ENCODE peak calls at places on chromosomes 1 and 21, in nine cellular contexts. S is adrenal gland, K is suprapubic skin, R is right lobe of liver, F is A549, V is H1, N is heart left ventricle, I is breast epithelium, L is NB4. B is an unnamed sample.

GRCh38 chr1:44264143-44264542 is 50.9 kb downstream of the DMAP1 start:
- DNase-seq in S (no peak), K (no peak), R (no peak), F (no peak), V (no peak), N (no peak), I (no peak), L (no peak), B (no peak)

GRCh38 chr1:1348420-1349255 is 580 bp downstream of the DVL1 start:
- DNase-seq in S (no peak), K (no peak), R (no peak), F (no peak), V (no peak), N (no peak), I (no peak), L (peak), B (peak)

GRCh38 chr1:4931486-4931885 is 277.1 kb downstream of the AJAP1 start:
- DNase-seq in S (peak), K (no peak), R (no peak), F (no peak), V (no peak), N (no peak), I (no peak), L (no peak), B (no peak)

GRCh38 chr1:168509204-168509603 is 34.6 kb downstream of the XCL2 start:
- DNase-seq in S (no peak), K (no peak), R (no peak), F (no peak), V (no peak), N (no peak), I (no peak), L (no peak), B (no peak)

GRCh38 chr1:199123615-199124014 is 484.8 kb downstream of the PTPRC start:
- DNase-seq in S (no peak), K (no peak), R (no peak), F (no peak), V (no peak), N (no peak), I (no peak), L (peak), B (no peak)

GRCh38 chr1:50110656-50111055 is 1.9 kb downstream of the ELAVL4 start:
- DNase-seq in S (no peak), K (no peak), R (no peak), F (no peak), V (no peak), N (no peak), I (no peak), L (no peak), B (no peak)

GRCh38 chr1:172727956-172728603 is 69.2 kb downstream of the FASLG start:
- DNase-seq in S (no peak), K (no peak), R (no peak), F (no peak), V (no peak), N (no peak), I (no peak), L (peak), B (peak)

GRCh38 chr1:169568497-169568896 is 17.8 kb downstream of the F5 start:
- DNase-seq in S (no peak), K (no peak), R (no peak), F (no peak), V (no peak), N (no peak), I (no peak), L (no peak), B (no peak)

GRCh38 chr1:43547538-43548072 is 16.9 kb downstream of the PTPRF start:
- DNase-seq in S (no peak), K (no peak), R (no peak), F (no peak), V (no peak), N (no peak), I (no peak), L (no peak), B (no peak)

GRCh38 chr1:5223266-5223665 is 568.9 kb downstream of the AJAP1 start:
- DNase-seq in S (no peak), K (no peak), R (no peak), F (no peak), V (no peak), N (no peak), I (no peak), L (no peak), B (no peak)

GRCh38 chr1:9655127-9655723 is 3.7 kb downstream of the PIK3CD start:
- DNase-seq in S (no peak), K (no peak), R (no peak), F (no peak), V (no peak), N (no peak), I (no peak), L (peak), B (no peak)

GRCh38 chr1:60171793-60172192 is 98.2 kb upstream of the C1orf87 start:
- DNase-seq in S (no peak), K (no peak), R (no peak), F (no peak), V (no peak), N (no peak), I (no peak), L (no peak), B (no peak)

GRCh38 chr1:168767885-168768584 is 39.0 kb upstream of the DPT start:
- DNase-seq in S (peak), K (no peak), R (no peak), F (no peak), V (no peak), N (peak), I (no peak), L (no peak), B (no peak)

GRCh38 chr1:194629011-194629410 is 1442.6 kb upstream of the B3GALT2 start:
- DNase-seq in S (no peak), K (no peak), R (no peak), F (no peak), V (no peak), N (no peak), I (no peak), L (no peak), B (no peak)

GRCh38 chr21:38241029-38241740 is 15.6 kb upstream of the KCNJ15 start:
- DNase-seq in S (no peak), K (no peak), R (no peak), F (no peak), V (no peak), N (peak), I (no peak), L (no peak), B (no peak)

GRCh38 chr21:44785620-44786344 is 15.8 kb downstream of the UBE2G2 start:
- DNase-seq in S (no peak), K (no peak), R (no peak), F (no peak), V (no peak), N (no peak), I (no peak), L (no peak), B (no peak)

GRCh38 chr1:186220101-186220500 is 155.0 kb downstream of the TPR start:
- DNase-seq in S (no peak), K (no peak), R (no peak), F (no peak), V (no peak), N (no peak), I (no peak), L (no peak), B (no peak)

GRCh38 chr1:21259316-21260076 is 30.8 kb downstream of the ECE1 start:
- DNase-seq in S (no peak), K (no peak), R (no peak), F (no peak), V (no peak), N (no peak), I (no peak), L (no peak), B (no peak)

GRCh38 chr21:37984416-37984815 is 68.2 kb upstream of the KCNJ6 start:
- DNase-seq in S (no peak), K (no peak), R (no peak), F (no peak), V (no peak), N (no peak), I (no peak), L (no peak), B (no peak)

GRCh38 chr1:63634471-63634870 is 41.3 kb downstream of the PGM1 start:
- DNase-seq in S (no peak), K (no peak), R (no peak), F (no peak), V (no peak), N (no peak), I (no peak), L (no peak), B (no peak)

GRCh38 chr1:226982451-226983177 is 42.5 kb downstream of the COQ8A start:
- DNase-seq in S (no peak), K (peak), R (no peak), F (no peak), V (no peak), N (no peak), I (no peak), L (no peak), B (no peak)

DNA sequence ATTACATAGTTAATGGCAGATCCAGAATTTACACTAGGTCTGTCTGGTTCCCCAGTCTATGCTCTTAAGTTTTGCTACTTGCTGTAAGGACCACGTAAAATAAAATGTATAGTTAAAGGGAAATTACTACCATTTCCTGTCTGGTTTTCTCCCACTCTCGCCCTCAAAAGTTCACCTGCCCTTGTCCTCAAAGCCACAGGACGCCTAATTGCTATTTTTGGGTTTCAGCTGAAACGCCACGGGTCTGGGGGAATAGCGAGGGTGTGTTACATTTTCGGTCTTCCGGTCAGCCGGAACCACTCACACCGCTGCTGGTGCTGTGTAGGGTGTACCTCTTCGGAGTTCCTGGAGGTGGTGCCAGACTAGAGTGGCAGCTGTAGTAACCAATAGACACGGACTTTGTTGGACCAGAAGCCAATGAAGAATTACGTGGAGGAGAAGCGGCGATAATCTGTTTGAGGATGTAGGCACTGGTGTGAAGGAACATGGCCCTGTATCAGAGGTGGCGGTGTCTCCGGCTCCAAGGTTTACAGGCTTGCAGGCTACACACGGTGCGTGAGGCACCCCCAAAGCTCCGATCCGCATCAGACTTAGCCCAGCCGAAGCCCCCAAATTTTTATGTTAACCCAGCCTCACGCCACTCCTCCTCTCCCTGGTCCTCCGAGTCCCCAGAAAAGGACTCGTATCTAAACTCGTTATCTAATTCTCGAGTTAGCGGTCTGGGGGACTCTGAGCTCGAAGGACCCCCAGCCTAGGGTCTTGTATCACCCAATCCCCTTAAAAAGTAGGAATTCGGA is at the start of gene TARS2:
- DNase-seq in S (peak), K (peak), R (peak), F (peak), V (peak), N (peak), I (peak), L (peak), B (peak)
- TF ChIP-seq POLR2A in S (peak), K (peak), R (peak), F (peak), V (peak), N (peak), I (peak), L (peak), B (peak)

GRCh38 chr1:35769759-35770446 is at the start of gene CLSPN:
- DNase-seq in S (peak), K (peak), R (peak), F (peak), V (peak), N (peak), I (peak), L (peak), B (peak)
- TF ChIP-seq POLR2A in S (peak), K (no peak), R (peak), F (peak), V (peak), N (peak), I (no peak), L (peak), B (peak)

DNA sequence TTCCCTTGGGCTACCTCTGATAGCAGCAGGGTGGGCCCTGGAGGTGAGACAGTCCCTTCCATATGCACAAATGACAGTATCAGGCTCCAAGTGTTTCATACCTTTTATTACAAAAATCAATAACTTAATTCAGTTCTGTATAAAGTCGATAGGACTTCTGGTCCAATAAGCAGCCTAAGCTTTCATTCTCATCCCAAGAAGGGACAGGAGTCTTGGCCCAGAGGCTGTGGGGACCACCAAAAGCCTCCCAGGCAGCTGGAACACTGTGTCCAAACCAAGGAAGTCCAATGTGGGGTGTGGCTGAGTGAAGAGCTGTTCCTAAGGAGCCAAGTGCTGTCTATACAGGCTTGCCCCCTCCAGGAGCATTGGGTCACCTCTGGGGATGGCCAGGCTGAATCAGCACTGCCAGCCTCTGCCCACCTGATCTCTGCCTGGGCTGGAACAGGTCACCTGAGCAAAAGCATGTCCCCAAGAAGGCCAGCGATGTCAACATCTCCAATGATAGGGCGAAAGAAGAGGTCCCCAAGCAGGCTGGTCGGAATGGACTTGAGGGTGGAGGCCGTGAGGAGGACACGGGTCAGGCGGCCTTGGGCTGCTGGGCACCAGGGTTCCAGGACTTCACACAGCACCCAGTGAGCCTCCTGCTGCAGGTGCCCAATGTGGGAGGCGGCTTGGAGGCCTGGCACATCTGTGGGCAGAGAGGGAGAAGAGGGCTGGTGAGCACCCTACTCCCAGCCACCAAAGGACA is 2.2 kb downstream of the NR0B2 start:
- DNase-seq in S (peak), K (no peak), R (peak), F (no peak), V (no peak), N (no peak), I (no peak), L (no peak), B (no peak)
- TF ChIP-seq POLR2A in S (no peak), K (no peak), R (peak), F (no peak), V (no peak), N (no peak), I (no peak), L (no peak), B (no peak)

DNA sequence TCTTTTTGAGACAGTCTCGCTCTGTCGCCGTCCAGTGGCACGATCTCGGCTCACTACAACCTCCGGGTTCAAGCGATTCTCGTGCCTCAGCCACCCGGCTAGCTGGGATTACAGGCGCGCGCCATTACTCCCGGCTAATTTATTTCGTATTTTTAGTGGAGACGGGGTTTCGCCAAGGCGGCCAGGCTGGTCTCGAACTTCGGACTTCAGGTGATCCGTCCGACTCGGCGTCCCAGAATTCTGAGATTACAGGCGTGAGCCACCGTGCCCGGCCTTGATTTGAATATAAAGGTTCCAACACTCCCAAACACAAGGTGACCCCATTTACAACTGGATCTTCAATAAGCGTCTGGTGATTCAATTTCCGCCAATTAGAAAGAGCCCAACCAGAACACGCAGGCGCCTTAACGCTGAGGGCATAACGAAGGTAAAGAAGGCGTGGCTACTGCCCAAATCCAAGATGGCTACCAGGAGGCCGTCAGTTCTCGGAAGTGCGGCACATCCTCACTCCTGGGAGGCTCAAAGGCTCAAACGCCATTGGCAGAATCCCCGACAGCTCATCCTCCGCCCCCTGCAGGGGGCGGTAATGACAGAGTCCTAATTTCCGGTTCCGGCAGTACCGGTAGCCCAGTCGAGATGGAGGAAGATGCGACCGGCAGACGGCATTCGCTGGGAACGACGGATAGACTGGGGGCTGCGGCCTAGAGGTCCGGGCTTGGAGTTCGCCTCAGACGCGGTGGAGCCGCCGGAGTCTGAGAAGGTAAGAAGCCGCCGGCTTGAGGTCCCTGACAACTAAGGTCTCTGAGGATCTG is at the start of gene SLC25A44:
- DNase-seq in S (peak), K (peak), R (peak), F (peak), V (peak), N (peak), I (peak), L (peak), B (peak)
- TF ChIP-seq POLR2A in S (peak), K (no peak), R (peak), F (peak), V (peak), N (peak), I (peak), L (peak), B (peak)

GRCh38 chr21:34874689-34875513 is 174.2 kb downstream of the RUNX1 start:
- DNase-seq in S (no peak), K (no peak), R (no peak), F (no peak), V (no peak), N (no peak), I (no peak), L (no peak), B (no peak)
- TF ChIP-seq POLR2A in S (no peak), K (no peak), R (no peak), F (no peak), V (no peak), N (no peak), I (no peak), L (no peak), B (no peak)

GRCh38 chr1:156740679-156741612 is at the start of gene MRPL24:
- DNase-seq in S (peak), K (peak), R (peak), F (peak), V (peak), N (peak), I (peak), L (peak), B (peak)
- TF ChIP-seq POLR2A in S (peak), K (peak), R (peak), F (peak), V (peak), N (peak), I (no peak), L (peak), B (peak)

GRCh38 chr1:12011998-12012397 is 7.3 kb upstream of the MIIP start:
- DNase-seq in S (no peak), K (no peak), R (no peak), F (no peak), V (no peak), N (no peak), I (no peak), L (no peak), B (no peak)
- TF ChIP-seq POLR2A in S (no peak), K (no peak), R (no peak), F (no peak), V (no peak), N (no peak), I (no peak), L (no peak), B (no peak)